ENCODE peak calls at places on chromosomes 5 and 9, in five cellular contexts. Y is fibroblast of the aortic adventitia; M is AG09319; E is CD4-positive, alpha-beta T cell; H is astrocyte of the cerebellum. F is an unnamed sample.

GRCh38 chr5:62473209-62473608 is 60.6 kb downstream of the IPO11 start:
- DNase-seq in Y (no peak), M (no peak), E (no peak), H (no peak), F (no peak)

GRCh38 chr5:173283318-173284288 is 44.6 kb downstream of the STC2 start:
- DNase-seq in Y (peak), M (no peak), E (peak), H (no peak), F (peak)

GRCh38 chr9:70883056-70883455 is 238.4 kb downstream of the TRPM3 start:
- DNase-seq in Y (peak), M (no peak), E (no peak), H (peak), F (no peak)

GRCh38 chr9:125085703-125086477 is 57.4 kb downstream of the SCAI start:
- DNase-seq in Y (no peak), M (no peak), E (no peak), H (no peak), F (no peak)

GRCh38 chr9:88007291-88007650 is 32.9 kb upstream of the CDK20 start:
- DNase-seq in Y (no peak), M (no peak), E (no peak), H (no peak), F (no peak)

GRCh38 chr9:116073826-116074225 is 79.8 kb upstream of the PAPPA start:
- DNase-seq in Y (peak), M (no peak), E (no peak), H (peak), F (no peak)

GRCh38 chr5:147310059-147310704 is 75.4 kb downstream of the STK32A start:
- DNase-seq in Y (peak), M (no peak), E (no peak), H (peak), F (no peak)

GRCh38 chr9:87684627-87685204 is 41.2 kb upstream of the CTSL start:
- DNase-seq in Y (peak), M (no peak), E (no peak), H (no peak), F (peak)

GRCh38 chr5:7805379-7805778 is 45.6 kb downstream of the CFAP90 start:
- DNase-seq in Y (no peak), M (no peak), E (no peak), H (no peak), F (peak)
- TF ChIP-seq CTCF in Y (peak), M (peak), E (no peak), H (peak), F (peak)

DNA sequence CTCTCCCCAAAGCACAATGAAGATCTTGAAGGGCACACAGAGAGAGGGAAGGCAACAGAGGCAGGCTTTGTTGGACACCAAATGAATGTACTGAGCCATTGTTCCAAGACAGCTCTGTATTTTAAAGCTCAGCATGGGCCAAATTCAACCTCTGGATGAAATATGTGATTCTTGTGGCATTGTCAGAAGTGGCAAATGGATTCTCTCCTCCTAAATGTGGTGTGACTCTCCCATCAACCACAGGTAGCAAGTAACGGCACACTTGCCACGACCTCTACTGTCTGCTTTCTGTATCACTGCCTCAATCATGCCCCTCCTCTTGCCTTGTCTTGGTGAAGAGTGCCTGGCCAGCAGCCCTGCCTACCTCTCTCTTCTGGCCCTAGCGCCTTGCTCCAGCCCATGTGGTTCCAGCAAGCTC is 6.1 kb upstream of the MOB3B start:
- DNase-seq in Y (no peak), M (no peak), E (no peak), H (no peak), F (no peak)
- TF ChIP-seq CTCF in Y (no peak), M (no peak), E (no peak), H (peak), F (no peak)

GRCh38 chr5:76715734-76716455 is at the start of gene F2R:
- DNase-seq in Y (peak), M (no peak), E (peak), H (peak), F (peak)
- TF ChIP-seq CTCF in Y (peak), M (peak), E (peak), H (peak), F (peak)

GRCh38 chr9:89922099-89922498 is 317.3 kb downstream of the GADD45G start:
- DNase-seq in Y (no peak), M (no peak), E (no peak), H (no peak), F (peak)

GRCh38 chr9:89924611-89925010 is 319.8 kb downstream of the GADD45G start:
- DNase-seq in Y (no peak), M (no peak), E (no peak), H (no peak), F (no peak)

GRCh38 chr9:89923174-89923573 is 318.4 kb downstream of the GADD45G start:
- DNase-seq in Y (no peak), M (no peak), E (no peak), H (no peak), F (no peak)

GRCh38 chr9:89926167-89926566 is 321.4 kb downstream of the GADD45G start:
- DNase-seq in Y (no peak), M (no peak), E (no peak), H (no peak), F (no peak)

DNA sequence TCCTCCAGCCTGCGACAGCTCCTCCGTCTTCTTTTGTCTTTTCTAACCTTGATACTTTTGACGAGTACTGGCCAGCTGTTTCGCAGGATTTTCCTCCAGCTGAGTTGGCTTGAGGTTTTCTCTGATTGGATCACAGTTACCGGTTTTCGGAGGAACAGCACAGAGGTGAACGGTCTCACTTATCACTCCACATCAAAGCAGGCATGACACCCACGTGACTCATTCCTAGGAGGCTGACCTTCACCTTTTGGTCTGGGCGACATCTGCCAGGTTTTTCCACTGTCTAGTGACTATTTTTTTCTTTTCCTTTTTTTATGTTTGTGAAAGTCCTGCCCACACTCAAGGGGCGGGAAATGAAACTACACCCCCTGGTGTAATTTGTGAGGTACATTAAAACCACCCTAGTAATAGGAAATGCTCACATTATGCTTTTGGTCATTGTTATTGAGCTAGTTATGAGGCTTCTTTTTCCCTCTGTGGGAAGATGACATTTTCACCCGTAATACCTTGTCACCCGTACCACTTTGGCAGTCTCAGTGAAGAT is 319.2 kb downstream of the GADD45G start:
- DNase-seq in Y (no peak), M (no peak), E (no peak), H (no peak), F (no peak)
- TF ChIP-seq CTCF in Y (no peak), M (no peak), E (peak), H (peak), F (no peak)

GRCh38 chr5:142012792-142013388 is at the start of gene GNPDA1:
- DNase-seq in Y (peak), M (no peak), E (peak), H (no peak), F (peak)

GRCh38 chr5:142013734-142014495 is 1.1 kb upstream of the GNPDA1 start:
- DNase-seq in Y (peak), M (no peak), E (no peak), H (no peak), F (no peak)

GRCh38 chr5:142011572-142012185 is 1.1 kb downstream of the GNPDA1 start:
- DNase-seq in Y (no peak), M (no peak), E (no peak), H (no peak), F (no peak)

GRCh38 chr5:142009886-142010285 is 2.9 kb downstream of the GNPDA1 start:
- DNase-seq in Y (no peak), M (no peak), E (no peak), H (no peak), F (no peak)

DNA sequence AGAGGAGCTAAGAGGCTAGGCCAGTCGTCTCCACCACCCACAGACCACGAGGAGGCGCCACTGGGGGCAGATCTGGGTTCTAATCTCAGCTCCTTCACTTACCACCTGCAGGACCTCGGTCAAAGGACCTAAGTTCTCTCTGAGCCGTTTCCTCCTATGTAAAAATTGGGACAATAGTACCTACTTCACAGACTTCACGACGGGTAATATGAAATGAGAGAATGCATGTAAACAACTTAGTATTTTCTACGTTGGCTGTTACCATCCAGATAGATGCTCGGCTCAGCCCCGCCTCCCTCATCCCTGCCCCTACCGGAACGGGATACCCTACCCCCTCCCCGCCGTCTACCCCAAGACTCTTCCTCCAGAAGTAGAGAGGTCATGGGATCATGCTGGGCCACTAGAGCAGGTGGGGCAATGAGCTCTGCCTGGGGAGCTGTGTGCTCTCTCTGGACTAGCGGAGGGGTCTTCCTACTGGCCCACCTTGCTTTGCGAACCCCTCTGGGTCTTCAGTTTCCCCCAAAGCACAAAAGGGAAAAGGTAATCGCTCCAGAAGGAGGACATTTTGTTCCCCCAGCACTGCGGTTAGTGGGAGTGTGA is 541 bp downstream of the GNPDA1 start:
- DNase-seq in Y (peak), M (no peak), E (peak), H (no peak), F (peak)
- TF ChIP-seq CTCF in Y (peak), M (peak), E (peak), H (peak), F (peak)

DNA sequence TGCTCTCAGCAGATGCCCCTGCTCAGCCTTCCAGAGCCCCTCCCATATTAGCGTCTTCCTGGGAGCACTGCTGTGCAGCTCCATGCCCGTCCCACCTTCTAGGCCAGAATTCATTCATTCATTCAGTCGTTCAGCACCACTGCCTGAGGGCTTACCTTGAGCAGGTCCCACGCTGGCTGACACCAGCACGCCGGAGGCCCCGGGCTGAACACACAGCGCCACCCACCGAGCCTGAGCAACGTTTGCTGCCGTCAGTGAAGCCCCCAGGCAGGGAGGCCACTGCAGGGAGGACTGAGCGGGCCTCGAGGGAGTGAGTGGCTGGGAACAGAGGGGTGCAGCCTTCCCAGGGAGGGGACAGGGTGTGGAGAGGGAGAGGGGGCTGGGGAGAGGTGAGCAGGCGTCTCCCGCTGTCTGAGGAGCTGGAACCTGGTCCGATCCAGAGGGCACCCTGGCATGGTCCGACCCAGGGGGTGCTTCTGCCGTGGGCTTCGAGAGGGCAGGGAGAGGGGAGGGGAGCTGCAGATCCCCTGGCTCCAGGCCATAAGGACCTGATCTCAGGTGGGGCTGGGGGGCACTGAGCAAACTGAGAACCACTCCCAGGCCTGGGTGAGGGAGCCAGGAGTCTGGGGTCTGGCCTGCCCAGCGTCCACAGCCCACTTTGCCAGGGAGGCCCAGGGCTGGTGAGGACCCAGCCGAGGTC is 98.9 kb upstream of the RAPGEF1 start:
- DNase-seq in Y (no peak), M (no peak), E (no peak), H (no peak), F (peak)
- TF ChIP-seq CTCF in Y (no peak), M (no peak), E (no peak), H (no peak), F (no peak)

DNA sequence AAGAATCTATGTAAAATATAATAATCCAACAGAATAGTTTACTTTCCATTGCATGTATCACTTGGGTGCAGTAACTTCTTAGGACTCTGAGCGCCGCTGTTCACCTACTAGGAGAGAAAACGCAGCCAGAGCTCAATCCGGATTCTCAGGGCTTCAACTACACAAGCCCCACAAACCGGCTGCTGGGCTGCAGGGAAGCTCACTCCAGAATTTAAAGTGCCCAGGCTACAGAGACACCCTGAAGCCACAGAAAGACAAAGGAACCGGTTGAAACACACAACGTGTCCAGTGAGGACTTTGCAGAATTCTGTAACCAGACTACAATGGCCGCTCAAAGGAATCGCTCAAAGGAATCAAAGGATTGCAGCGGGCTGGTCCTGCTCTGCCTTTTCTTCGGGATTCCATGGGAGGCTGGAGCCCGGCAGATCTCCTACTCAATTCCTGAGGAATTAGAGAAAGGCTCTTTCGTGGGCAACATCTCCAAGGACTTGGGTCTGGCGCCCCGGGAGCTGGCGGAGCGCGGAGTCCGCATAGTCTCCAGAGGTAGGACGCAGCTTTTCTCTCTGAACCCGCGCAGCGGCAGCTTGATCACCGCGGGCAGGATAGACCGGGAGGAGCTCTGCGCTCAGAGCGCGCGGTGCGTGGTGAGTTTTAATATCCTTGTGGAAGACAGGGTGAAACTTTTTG is at the start of gene PCDHGA10:
- DNase-seq in Y (peak), M (peak), E (peak), H (peak), F (peak)
- TF ChIP-seq CTCF in Y (peak), M (peak), E (peak), H (peak), F (peak)

DNA sequence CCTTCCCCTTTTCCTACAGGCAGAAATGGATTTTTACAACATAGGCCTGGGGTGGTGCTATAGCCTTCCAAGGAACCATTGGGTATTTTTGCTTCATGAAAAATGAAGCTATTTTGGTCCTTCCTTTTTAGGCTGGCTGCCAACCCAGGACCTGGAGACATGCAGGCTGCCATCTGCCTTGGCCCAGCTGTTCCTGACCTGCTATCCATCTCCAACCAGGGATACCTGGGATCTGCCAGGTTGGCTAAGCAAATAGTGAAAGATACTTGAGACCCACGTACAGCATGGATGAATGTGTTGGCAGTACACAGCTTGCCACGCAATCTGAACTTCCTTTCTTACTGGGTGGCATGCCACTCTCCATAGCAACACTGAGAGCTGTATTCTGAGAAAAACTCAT is 31.1 kb downstream of the MRPS27 start:
- DNase-seq in Y (no peak), M (no peak), E (no peak), H (no peak), F (no peak)
- TF ChIP-seq CTCF in Y (no peak), M (no peak), E (no peak), H (no peak), F (no peak)

F was measured in glutamatergic neuron.